ENCODE peak calls at places on chromosomes 7 and 10, in nine cellular contexts. W is right lobe of liver, U is BJ, C is fibroblast of pulmonary artery, G is HepG2, V is upper lobe of left lung, B is GM12865, A is H9, K is A673. Q is an unnamed sample.

GRCh38 chr10:124732931-124733536 is 11.1 kb downstream of the FAM53B start:
- DNase-seq in G (no peak), A (peak), W (no peak), B (peak), K (no peak), U (no peak), C (no peak), V (peak), Q (no peak)

GRCh38 chr10:102619281-102619981 is 24.8 kb upstream of the TRIM8 start:
- DNase-seq in G (no peak), V (no peak), U (no peak), C (no peak), W (no peak), A (no peak), B (no peak), K (no peak), Q (no peak)

GRCh38 chr10:43082756-43083155 is 5.9 kb downstream of the RET start:
- DNase-seq in B (no peak), C (no peak), U (no peak), G (no peak), K (no peak), W (no peak), V (no peak), A (no peak), Q (no peak)

GRCh38 chr7:127822822-127823508 is 171.0 kb downstream of the SND1 start:
- DNase-seq in G (no peak), B (peak), V (peak), W (no peak), C (no peak), A (no peak), K (no peak), U (no peak), Q (no peak)

GRCh38 chr10:13346280-13346819 is 1.7 kb downstream of the SEPHS1 start:
- DNase-seq in G (no peak), B (no peak), W (no peak), U (no peak), K (peak), V (no peak), A (no peak), C (peak), Q (no peak)

GRCh38 chr7:1289681-1290261 is 57.1 kb downstream of the UNCX start:
- DNase-seq in W (no peak), B (no peak), K (no peak), V (no peak), A (no peak), C (no peak), U (no peak), G (no peak), Q (no peak)

GRCh38 chr7:106959753-106960152 is 84.8 kb upstream of the PRKAR2B start:
- DNase-seq in V (no peak), K (no peak), W (no peak), B (peak), G (no peak), C (no peak), A (peak), U (no peak), Q (no peak)

GRCh38 chr7:10790910-10791309 is 182.8 kb upstream of the PHF14 start:
- DNase-seq in G (no peak), K (no peak), U (no peak), B (no peak), V (no peak), A (no peak), W (no peak), C (no peak), Q (no peak)

GRCh38 chr7:87128883-87129282 is 23.4 kb upstream of the DMTF1 start:
- DNase-seq in W (no peak), A (peak), V (no peak), B (no peak), G (no peak), K (peak), U (no peak), C (no peak), Q (no peak)

GRCh38 chr7:159007308-159008054 is 137.2 kb downstream of the VIPR2 start:
- DNase-seq in V (no peak), G (no peak), K (no peak), U (no peak), W (no peak), C (no peak), B (no peak), A (no peak), Q (no peak)

GRCh38 chr7:47440320-47440719 is 141.6 kb downstream of the TNS3 start:
- DNase-seq in A (no peak), G (no peak), V (no peak), U (no peak), C (no peak), W (no peak), K (no peak), B (no peak), Q (no peak)

GRCh38 chr7:47438411-47439029 is 143.4 kb downstream of the TNS3 start:
- DNase-seq in K (no peak), V (no peak), B (no peak), G (no peak), U (no peak), C (no peak), A (no peak), W (no peak), Q (no peak)

GRCh38 chr7:47439181-47439667 is 142.7 kb downstream of the TNS3 start:
- DNase-seq in K (no peak), G (no peak), C (no peak), W (no peak), U (no peak), B (no peak), V (no peak), A (no peak), Q (no peak)

GRCh38 chr7:47432988-47433895 is 148.7 kb downstream of the TNS3 start:
- DNase-seq in K (no peak), A (no peak), C (no peak), U (no peak), W (no peak), G (no peak), B (no peak), V (no peak), Q (no peak)

DNA sequence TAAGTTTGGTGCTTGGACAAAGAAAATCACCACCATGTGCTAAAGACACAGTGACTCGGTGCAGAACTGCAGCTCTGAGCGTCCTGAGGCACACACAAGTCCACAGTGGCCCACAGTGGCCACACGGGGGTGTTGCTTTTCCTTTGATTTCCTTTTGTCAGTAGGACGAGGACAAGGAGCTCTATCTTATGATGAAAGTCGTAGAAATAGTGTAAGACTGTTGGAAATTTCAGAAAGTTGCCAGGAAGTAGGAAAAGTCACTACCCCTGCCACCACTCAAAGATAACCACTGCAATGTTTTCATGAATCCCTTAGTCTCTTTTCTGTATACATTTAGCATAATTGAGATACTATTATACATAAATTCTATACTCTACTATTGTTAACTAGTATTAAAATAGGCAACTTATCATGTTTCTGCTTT is 146.0 kb downstream of the TNS3 start:
- DNase-seq in C (peak), A (peak), U (peak), K (peak), B (peak), W (no peak), V (peak), G (peak), Q (no peak)
- TF ChIP-seq CTCF in C (peak), A (peak), U (peak), K (peak), B (peak), W (peak), V (peak), G (peak), Q (peak)

GRCh38 chr7:50978633-50979215 is 196.0 kb upstream of the GRB10 start:
- DNase-seq in A (no peak), G (peak), W (no peak), U (no peak), C (no peak), V (no peak), K (no peak), B (no peak), Q (no peak)

GRCh38 chr7:50974240-50974639 is 191.5 kb upstream of the GRB10 start:
- DNase-seq in B (no peak), A (no peak), G (no peak), W (no peak), U (no peak), C (no peak), K (no peak), V (no peak), Q (no peak)

GRCh38 chr7:50973814-50974213 is 191.1 kb upstream of the GRB10 start:
- DNase-seq in W (no peak), A (no peak), G (no peak), B (no peak), K (no peak), V (no peak), C (no peak), U (no peak), Q (no peak)

GRCh38 chr7:50981743-50982142 is 199.0 kb upstream of the GRB10 start:
- DNase-seq in C (no peak), U (no peak), K (no peak), G (no peak), W (no peak), B (no peak), V (no peak), A (peak), Q (no peak)

DNA sequence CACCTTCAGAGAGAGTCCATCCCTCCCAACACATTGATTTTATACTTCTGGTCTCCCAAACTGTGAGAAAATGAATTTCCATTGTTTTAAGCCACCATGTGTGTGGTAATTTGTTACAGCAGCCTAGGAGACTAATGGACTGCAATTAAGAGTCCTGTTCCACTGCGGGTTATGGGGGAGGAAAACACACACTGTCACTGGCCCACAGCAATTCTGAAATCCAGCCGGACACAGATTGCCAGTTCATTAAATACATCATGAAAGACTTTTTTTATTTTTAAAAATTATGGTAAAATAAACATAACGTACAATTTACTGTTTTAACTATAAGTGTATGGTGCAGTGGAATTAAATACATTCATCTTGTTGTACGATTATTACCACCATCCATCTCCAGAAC is 193.4 kb upstream of the GRB10 start:
- DNase-seq in A (no peak), W (no peak), G (no peak), K (no peak), C (no peak), U (no peak), V (no peak), B (no peak), Q (no peak)
- TF ChIP-seq CTCF in A (no peak), W (no peak), G (no peak), K (no peak), C (no peak), U (no peak), V (no peak), B (no peak), Q (no peak)

GRCh38 chr10:85612833-85613232 is 753.8 kb downstream of the GRID1 start:
- DNase-seq in B (peak), K (no peak), G (no peak), W (no peak), A (peak), C (no peak), V (no peak), U (no peak), Q (peak)
- TF ChIP-seq CTCF in B (peak), K (peak), G (no peak), W (no peak), A (peak), C (no peak), V (no peak), U (peak), Q (peak)

GRCh38 chr10:72692897-72693598 is 1.1 kb downstream of the MCU start:
- DNase-seq in V (no peak), C (peak), A (no peak), U (no peak), K (peak), G (no peak), W (no peak), B (peak), Q (no peak)

GRCh38 chr10:72693599-72693915 is 1.6 kb downstream of the MCU start:
- DNase-seq in W (no peak), B (no peak), A (no peak), C (no peak), U (no peak), K (peak), G (no peak), V (no peak), Q (no peak)

GRCh38 chr10:72695496-72695895 is 3.6 kb downstream of the MCU start:
- DNase-seq in C (no peak), B (no peak), K (no peak), W (no peak), G (no peak), A (no peak), V (no peak), U (no peak), Q (no peak)

GRCh38 chr10:72692057-72692891 is at the start of gene MCU:
- DNase-seq in B (peak), U (peak), K (peak), V (peak), G (no peak), W (peak), C (peak), A (peak), Q (peak)

DNA sequence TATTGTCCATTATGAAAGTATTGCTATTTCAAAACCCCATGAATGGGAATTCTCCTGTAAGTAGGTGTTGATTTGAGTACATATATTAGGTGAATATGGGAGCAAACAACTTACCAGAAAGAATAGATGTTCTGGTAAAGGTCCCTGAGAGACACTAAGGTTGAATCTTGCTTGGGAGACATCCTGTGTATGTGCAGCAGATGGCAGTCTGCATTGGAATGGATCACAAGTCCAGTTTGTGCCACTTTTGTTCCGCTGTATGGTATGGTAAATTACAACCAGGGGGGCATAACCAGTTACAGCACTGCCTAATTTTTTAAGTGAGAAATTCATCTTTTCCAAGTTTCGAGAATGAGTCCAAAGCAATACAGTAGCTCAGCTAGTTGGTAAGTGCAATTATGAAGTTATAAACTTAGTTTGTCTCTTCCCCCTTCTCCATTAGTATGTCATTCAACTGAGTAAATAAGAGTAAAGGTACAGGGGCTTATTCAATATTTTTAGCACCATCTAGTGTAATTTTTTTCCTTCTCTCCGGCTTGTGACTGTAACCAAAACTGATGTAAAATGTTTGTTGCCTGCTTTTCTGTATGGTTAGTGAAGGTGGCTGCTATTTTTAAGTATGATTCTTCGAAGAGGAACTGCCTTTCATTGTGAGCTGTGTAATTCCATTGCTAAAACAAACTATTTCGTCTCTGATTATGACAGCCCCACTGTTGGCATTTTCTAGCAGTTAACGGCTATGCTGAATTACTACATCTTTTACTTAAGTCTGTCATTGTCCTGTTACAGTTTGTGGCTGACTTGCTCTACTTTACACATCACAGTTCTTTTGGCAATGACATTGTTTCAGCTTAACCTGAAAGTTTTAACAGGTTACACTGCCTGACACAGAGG is 2.8 kb downstream of the MCU start:
- DNase-seq in K (peak), A (no peak), G (peak), W (no peak), C (peak), B (peak), U (no peak), V (peak), Q (no peak)
- TF ChIP-seq CTCF in K (peak), A (peak), G (peak), W (peak), C (peak), B (peak), U (peak), V (peak), Q (peak)

DNA sequence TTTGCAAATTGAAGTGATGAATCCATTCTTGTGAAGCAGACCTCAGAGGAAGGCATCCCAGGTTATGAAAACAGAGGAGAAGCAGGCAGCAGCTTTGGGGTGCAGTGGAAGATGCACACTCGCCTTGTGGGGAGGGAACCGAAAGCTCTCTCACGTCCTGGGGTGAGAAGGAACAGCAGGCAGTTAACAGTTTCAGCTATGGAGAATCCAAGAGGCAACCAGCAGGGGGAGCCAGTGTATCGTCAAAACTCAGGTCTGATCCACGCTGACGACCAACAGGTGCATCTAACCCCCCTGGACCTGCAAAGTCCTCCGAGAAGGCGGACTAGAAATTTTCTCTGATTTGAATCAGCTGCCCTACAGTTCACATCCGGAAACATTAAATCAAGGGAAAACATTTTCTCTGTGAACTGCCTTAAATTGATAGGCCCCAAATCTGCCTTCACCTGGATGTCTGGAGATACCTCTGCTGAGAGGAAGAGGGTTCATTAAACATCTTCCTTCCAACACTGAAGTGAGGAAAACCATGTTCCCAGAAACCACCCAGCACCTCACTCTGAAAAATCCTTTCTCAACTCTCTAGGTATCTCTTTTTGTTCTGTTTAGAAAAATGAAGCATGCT is 139.0 kb upstream of the PFKP start:
- DNase-seq in A (peak), K (peak), U (no peak), B (peak), G (peak), V (peak), W (peak), C (peak), Q (no peak)
- TF ChIP-seq CTCF in A (peak), K (peak), U (peak), B (peak), G (peak), V (peak), W (peak), C (peak), Q (peak)

GRCh38 chr7:5625938-5626337 is 155.5 kb downstream of the RNF216 start:
- DNase-seq in U (peak), K (peak), G (no peak), W (no peak), V (no peak), C (peak), A (no peak), B (no peak), Q (no peak)
- TF ChIP-seq CTCF in U (peak), K (no peak), G (no peak), W (no peak), V (no peak), C (peak), A (no peak), B (no peak), Q (no peak)

GRCh38 chr10:105691811-105692210 is 1050.7 kb downstream of the SORCS3 start:
- DNase-seq in K (peak), B (peak), A (no peak), V (no peak), U (no peak), G (no peak), W (no peak), C (no peak), Q (no peak)
- TF ChIP-seq CTCF in K (peak), B (no peak), A (peak), V (no peak), U (peak), G (no peak), W (no peak), C (no peak), Q (peak)

GRCh38 chr10:76149602-76150138 is 718.2 kb downstream of the LRMDA start:
- DNase-seq in W (no peak), G (no peak), K (no peak), C (no peak), U (no peak), B (no peak), A (no peak), V (no peak), Q (no peak)
- TF ChIP-seq CTCF in W (no peak), G (no peak), K (no peak), C (no peak), U (no peak), B (no peak), A (no peak), V (no peak), Q (no peak)

DNA sequence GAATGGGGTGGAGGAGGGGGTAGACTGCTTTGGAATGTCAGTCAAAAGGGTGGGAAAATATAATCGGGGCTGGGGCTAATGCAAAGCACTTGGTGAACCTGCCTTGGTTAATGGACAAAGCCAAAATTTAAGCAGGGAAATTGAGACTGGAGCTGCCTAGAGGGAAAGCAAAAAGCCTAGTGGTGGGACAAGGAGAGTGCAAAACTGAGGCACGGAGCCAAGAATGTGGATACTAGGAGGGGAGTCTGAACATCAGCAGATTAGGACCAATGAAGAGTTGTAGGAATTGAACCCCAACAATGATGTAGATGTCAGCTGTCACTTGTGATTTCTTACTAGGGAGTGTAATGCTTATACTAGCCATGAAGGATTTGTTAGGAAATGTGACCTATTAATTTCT is 195.9 kb downstream of the MDFIC start:
- DNase-seq in W (no peak), G (no peak), V (no peak), A (no peak), U (no peak), C (no peak), K (no peak), B (no peak), Q (no peak)
- TF ChIP-seq CTCF in W (no peak), G (no peak), V (no peak), A (peak), U (no peak), C (no peak), K (no peak), B (no peak), Q (no peak)

GRCh38 chr10:94094540-94094939 is 100.8 kb downstream of the PLCE1 start:
- DNase-seq in B (no peak), W (no peak), V (no peak), U (no peak), K (no peak), G (no peak), A (no peak), C (no peak), Q (no peak)
- TF ChIP-seq CTCF in B (no peak), W (no peak), V (no peak), U (no peak), K (no peak), G (no peak), A (no peak), C (no peak), Q (no peak)

Q was measured in type B pancreatic cell.